ENCODE peak calls at places on chromosomes 2 and 18, in nine cellular contexts. One of them, this sample, is unnamed.

GRCh38 chr2:163558286-163559009 is 177.4 kb downstream of the FIGN start:
- DNase-seq in hepatic stellate cell: no peak
- DNase-seq in T-helper 2 cell: no peak
- DNase-seq in kidney glomerular epithelial cell: no peak
- DNase-seq in NCI-H82: peak
- DNase-seq in thoracic aorta: no peak
- DNase-seq in AG04449: no peak
- DNase-seq in activated CD4-positive, alpha-beta T cell treated with anti-CD3 and anti-CD28 coated beads, Interleukin-2, amount 50 U/mL, for 1 hour: no peak
- DNase-seq in GM12892: no peak
- DNase-seq in this sample: no peak

GRCh38 chr18:47605093-47605492 is 325.4 kb downstream of the SMAD2 start:
- DNase-seq in thoracic aorta: no peak
- DNase-seq in kidney glomerular epithelial cell: no peak
- DNase-seq in T-helper 2 cell: no peak
- DNase-seq in activated CD4-positive, alpha-beta T cell treated with anti-CD3 and anti-CD28 coated beads, Interleukin-2, amount 50 U/mL, for 1 hour: no peak
- DNase-seq in GM12892: no peak
- DNase-seq in hepatic stellate cell: no peak
- DNase-seq in NCI-H82: no peak
- DNase-seq in AG04449: no peak
- DNase-seq in this sample: no peak

GRCh38 chr2:151973901-151974199 is 125.0 kb downstream of the CACNB4 start:
- DNase-seq in activated CD4-positive, alpha-beta T cell treated with anti-CD3 and anti-CD28 coated beads, Interleukin-2, amount 50 U/mL, for 1 hour: no peak
- DNase-seq in NCI-H82: peak
- DNase-seq in AG04449: no peak
- DNase-seq in kidney glomerular epithelial cell: no peak
- DNase-seq in thoracic aorta: no peak
- DNase-seq in T-helper 2 cell: peak
- DNase-seq in GM12892: no peak
- DNase-seq in hepatic stellate cell: no peak
- DNase-seq in this sample: no peak

GRCh38 chr18:10162340-10162739 is 248.5 kb downstream of the VAPA start:
- DNase-seq in NCI-H82: no peak
- DNase-seq in thoracic aorta: no peak
- DNase-seq in kidney glomerular epithelial cell: no peak
- DNase-seq in activated CD4-positive, alpha-beta T cell treated with anti-CD3 and anti-CD28 coated beads, Interleukin-2, amount 50 U/mL, for 1 hour: no peak
- DNase-seq in AG04449: no peak
- DNase-seq in hepatic stellate cell: no peak
- DNase-seq in T-helper 2 cell: no peak
- DNase-seq in GM12892: no peak
- DNase-seq in this sample: no peak

GRCh38 chr2:220280741-220281140 is 653.3 kb downstream of the SLC4A3 start:
- DNase-seq in AG04449: no peak
- DNase-seq in thoracic aorta: no peak
- DNase-seq in kidney glomerular epithelial cell: no peak
- DNase-seq in activated CD4-positive, alpha-beta T cell treated with anti-CD3 and anti-CD28 coated beads, Interleukin-2, amount 50 U/mL, for 1 hour: no peak
- DNase-seq in T-helper 2 cell: no peak
- DNase-seq in hepatic stellate cell: no peak
- DNase-seq in GM12892: no peak
- DNase-seq in NCI-H82: no peak
- DNase-seq in this sample: no peak

GRCh38 chr2:156565066-156565710 is 129.0 kb downstream of the GPD2 start:
- DNase-seq in T-helper 2 cell: no peak
- DNase-seq in AG04449: peak
- DNase-seq in hepatic stellate cell: peak
- DNase-seq in NCI-H82: peak
- DNase-seq in kidney glomerular epithelial cell: peak
- DNase-seq in activated CD4-positive, alpha-beta T cell treated with anti-CD3 and anti-CD28 coated beads, Interleukin-2, amount 50 U/mL, for 1 hour: no peak
- DNase-seq in GM12892: no peak
- DNase-seq in thoracic aorta: no peak
- DNase-seq in this sample: no peak

GRCh38 chr2:159185401-159186130 is 100.9 kb downstream of the WDSUB1 start:
- DNase-seq in T-helper 2 cell: no peak
- DNase-seq in activated CD4-positive, alpha-beta T cell treated with anti-CD3 and anti-CD28 coated beads, Interleukin-2, amount 50 U/mL, for 1 hour: no peak
- DNase-seq in hepatic stellate cell: peak
- DNase-seq in kidney glomerular epithelial cell: peak
- DNase-seq in GM12892: peak
- DNase-seq in AG04449: no peak
- DNase-seq in thoracic aorta: no peak
- DNase-seq in NCI-H82: peak
- DNase-seq in this sample: no peak

GRCh38 chr2:126809357-126809756 is 89.3 kb upstream of the TEX51 start:
- DNase-seq in thoracic aorta: no peak
- DNase-seq in T-helper 2 cell: no peak
- DNase-seq in hepatic stellate cell: no peak
- DNase-seq in AG04449: no peak
- DNase-seq in activated CD4-positive, alpha-beta T cell treated with anti-CD3 and anti-CD28 coated beads, Interleukin-2, amount 50 U/mL, for 1 hour: no peak
- DNase-seq in kidney glomerular epithelial cell: no peak
- DNase-seq in GM12892: no peak
- DNase-seq in NCI-H82: no peak
- DNase-seq in this sample: no peak

GRCh38 chr2:121888189-121888557 is 132.7 kb downstream of the TSN start:
- DNase-seq in AG04449: no peak
- DNase-seq in GM12892: peak
- DNase-seq in T-helper 2 cell: peak
- DNase-seq in activated CD4-positive, alpha-beta T cell treated with anti-CD3 and anti-CD28 coated beads, Interleukin-2, amount 50 U/mL, for 1 hour: no peak
- DNase-seq in NCI-H82: peak
- DNase-seq in thoracic aorta: no peak
- DNase-seq in kidney glomerular epithelial cell: no peak
- DNase-seq in hepatic stellate cell: no peak
- DNase-seq in this sample: no peak

GRCh38 chr2:85470850-85471800 is 52.6 kb downstream of the SH2D6 start:
- DNase-seq in GM12892: no peak
- DNase-seq in activated CD4-positive, alpha-beta T cell treated with anti-CD3 and anti-CD28 coated beads, Interleukin-2, amount 50 U/mL, for 1 hour: no peak
- DNase-seq in T-helper 2 cell: peak
- DNase-seq in NCI-H82: peak
- DNase-seq in AG04449: no peak
- DNase-seq in hepatic stellate cell: peak
- DNase-seq in thoracic aorta: no peak
- DNase-seq in kidney glomerular epithelial cell: no peak
- DNase-seq in this sample: no peak

GRCh38 chr18:56651771-56652092 is 573 bp downstream of the WDR7 start:
- DNase-seq in kidney glomerular epithelial cell: no peak
- DNase-seq in hepatic stellate cell: no peak
- DNase-seq in AG04449: no peak
- DNase-seq in T-helper 2 cell: peak
- DNase-seq in GM12892: no peak
- DNase-seq in thoracic aorta: no peak
- DNase-seq in activated CD4-positive, alpha-beta T cell treated with anti-CD3 and anti-CD28 coated beads, Interleukin-2, amount 50 U/mL, for 1 hour: no peak
- DNase-seq in NCI-H82: no peak
- DNase-seq in this sample: no peak

GRCh38 chr18:41126541-41127235 is 828.3 kb upstream of the PIK3C3 start:
- DNase-seq in hepatic stellate cell: peak
- DNase-seq in activated CD4-positive, alpha-beta T cell treated with anti-CD3 and anti-CD28 coated beads, Interleukin-2, amount 50 U/mL, for 1 hour: no peak
- DNase-seq in thoracic aorta: no peak
- DNase-seq in NCI-H82: no peak
- DNase-seq in kidney glomerular epithelial cell: peak
- DNase-seq in GM12892: no peak
- DNase-seq in AG04449: peak
- DNase-seq in T-helper 2 cell: no peak
- DNase-seq in this sample: no peak

GRCh38 chr2:172065086-172065485 is 20.2 kb upstream of the DLX1 start:
- DNase-seq in kidney glomerular epithelial cell: no peak
- DNase-seq in AG04449: no peak
- DNase-seq in NCI-H82: no peak
- DNase-seq in thoracic aorta: no peak
- DNase-seq in activated CD4-positive, alpha-beta T cell treated with anti-CD3 and anti-CD28 coated beads, Interleukin-2, amount 50 U/mL, for 1 hour: no peak
- DNase-seq in GM12892: no peak
- DNase-seq in hepatic stellate cell: no peak
- DNase-seq in T-helper 2 cell: no peak
- DNase-seq in this sample: no peak

GRCh38 chr18:48979944-48980890 is 29.5 kb upstream of the SMAD7 start:
- DNase-seq in activated CD4-positive, alpha-beta T cell treated with anti-CD3 and anti-CD28 coated beads, Interleukin-2, amount 50 U/mL, for 1 hour: no peak
- DNase-seq in AG04449: no peak
- DNase-seq in NCI-H82: no peak
- DNase-seq in thoracic aorta: no peak
- DNase-seq in GM12892: no peak
- DNase-seq in kidney glomerular epithelial cell: peak
- DNase-seq in hepatic stellate cell: peak
- DNase-seq in T-helper 2 cell: no peak
- DNase-seq in this sample: no peak